ENCODE peak calls at places on chromosome 5, in eight cellular contexts. P, I, A, U, O, R, V and S are unnamed samples.

GRCh38 chr5:150080696-150081435 is 5.5 kb downstream of the CSF1R start:
- DNase-seq in R (peak; percentile 4), A (peak; percentile 7), I (no peak), V (no peak), P (no peak), U (no peak), O (peak; percentile 18), S (no peak)

GRCh38 chr5:143812085-143812705 is at the start of gene HMHB1:
- DNase-seq in A (no peak), V (no peak), O (no peak), U (no peak), R (no peak), P (no peak), I (no peak), S (peak; percentile 31)

GRCh38 chr5:8842906-8843590 is 702.8 kb downstream of the SEMA5A start:
- DNase-seq in U (peak; percentile 33), O (no peak), A (no peak), R (no peak), P (no peak), I (peak; percentile 65), V (no peak), S (no peak)

GRCh38 chr5:94750681-94751080 is 132.2 kb downstream of the SLF1 start:
- DNase-seq in I (no peak), R (no peak), A (no peak), V (no peak), P (no peak), O (no peak), U (no peak), S (no peak)

GRCh38 chr5:78879541-78879940 is 105.6 kb downstream of the ARSB start:
- DNase-seq in I (no peak), P (no peak), R (no peak), A (no peak), O (no peak), U (no peak), V (no peak), S (no peak)

GRCh38 chr5:98639258-98639657 is 134.2 kb upstream of the RGMB start:
- DNase-seq in R (no peak), O (no peak), V (no peak), U (no peak), A (no peak), I (no peak), P (no peak), S (no peak)

GRCh38 chr5:126373621-126374416 is 49.4 kb upstream of the GRAMD2B start:
- DNase-seq in P (no peak), V (no peak), R (no peak), U (no peak), A (peak; percentile 32), O (no peak), I (no peak), S (no peak)

GRCh38 chr5:76303917-76304316 is 99.2 kb upstream of the IQGAP2 start:
- DNase-seq in V (no peak), I (no peak), R (peak; percentile 24), O (no peak), A (peak; percentile 68), P (no peak), U (no peak), S (no peak)

GRCh38 chr5:143359869-143360268 is 43.6 kb downstream of the NR3C1 start:
- DNase-seq in O (no peak), U (no peak), I (no peak), A (no peak), V (no peak), R (no peak), P (no peak), S (no peak)

GRCh38 chr5:57989378-57989777 is 470.5 kb downstream of the PLK2 start:
- DNase-seq in U (no peak), V (no peak), I (no peak), A (no peak), R (no peak), P (no peak), O (no peak), S (peak; percentile 14)

GRCh38 chr5:164048527-164048926 is 543.1 kb downstream of the MAT2B start:
- DNase-seq in U (peak; percentile 37), O (no peak), R (no peak), I (no peak), P (no peak), V (no peak), A (no peak), S (no peak)

GRCh38 chr5:159849437-159850191 is 66.7 kb upstream of the ADRA1B start:
- DNase-seq in I (no peak), P (peak; percentile 67), A (no peak), V (no peak), R (no peak), U (no peak), O (no peak), S (peak; percentile 71)

GRCh38 chr5:143896981-143897380 is 85.0 kb downstream of the HMHB1 start:
- DNase-seq in A (no peak), U (no peak), O (no peak), I (no peak), V (no peak), P (no peak), R (no peak), S (no peak)

GRCh38 chr5:53607896-53608295 is 47.5 kb downstream of the NDUFS4 start:
- DNase-seq in U (no peak), R (no peak), V (no peak), O (no peak), A (no peak), I (no peak), P (no peak), S (no peak)

GRCh38 chr5:149392718-149393117 is 13.6 kb upstream of the IL17B start:
- DNase-seq in R (no peak), V (no peak), U (no peak), O (no peak), P (no peak), A (no peak), I (no peak), S (peak; percentile 83)

GRCh38 chr5:115394531-115394930 is 98.1 kb upstream of the CCDC112 start:
- DNase-seq in V (no peak), A (no peak), O (no peak), I (no peak), U (no peak), R (no peak), P (no peak), S (no peak)

GRCh38 chr5:60312098-60312497 is 387.9 kb downstream of the DEPDC1B start:
- DNase-seq in O (no peak), A (no peak), I (no peak), U (no peak), P (no peak), V (no peak), R (no peak), S (no peak)

GRCh38 chr5:15645776-15646175 is 145.8 kb downstream of the FBXL7 start:
- DNase-seq in O (no peak), A (no peak), R (no peak), U (no peak), I (no peak), V (no peak), P (no peak), S (no peak)

GRCh38 chr5:75640395-75640794 is 29.1 kb downstream of the ANKDD1B start:
- DNase-seq in V (no peak), P (peak; percentile 89), R (no peak), I (no peak), A (no peak), O (no peak), U (no peak), S (peak; percentile 58)

GRCh38 chr5:151040211-151040747 is 19.9 kb downstream of the GPX3 start:
- DNase-seq in V (no peak), U (no peak), O (no peak), A (no peak), P (no peak), I (no peak), R (no peak), S (no peak)

GRCh38 chr5:126471875-126472537 is 48.8 kb downstream of the GRAMD2B start:
- DNase-seq in O (no peak), V (no peak), R (no peak), U (no peak), I (no peak), P (peak; percentile 56), A (no peak), S (peak; percentile 66)

GRCh38 chr5:145483211-145483610 is 351.9 kb downstream of the PRELID2 start:
- DNase-seq in O (no peak), I (no peak), P (no peak), U (no peak), V (no peak), A (no peak), R (no peak), S (no peak)

GRCh38 chr5:39578887-39579497 is 154.2 kb upstream of the DAB2 start:
- DNase-seq in I (no peak), V (no peak), R (no peak), U (peak; percentile 23), P (no peak), O (no peak), A (no peak), S (no peak)

GRCh38 chr5:105877592-105877991 is 1793.1 kb downstream of the EFNA5 start:
- DNase-seq in V (no peak), A (no peak), O (no peak), P (no peak), R (no peak), U (no peak), I (no peak), S (no peak)

GRCh38 chr5:6766558-6767191 is 53.4 kb downstream of the TENT4A start:
- DNase-seq in A (peak; percentile 93), V (no peak), P (peak; percentile 3), U (peak; percentile 91), O (no peak), I (peak; percentile 88), R (peak; percentile 28), S (peak; percentile 29)

GRCh38 chr5:60417500-60418181 is 282.3 kb downstream of the DEPDC1B start:
- DNase-seq in R (no peak), U (no peak), A (no peak), V (no peak), O (no peak), I (no peak), P (no peak), S (no peak)

GRCh38 chr5:63131618-63132285 is 553.1 kb downstream of the LRRC70 start:
- DNase-seq in U (no peak), V (no peak), O (no peak), I (no peak), P (peak; percentile 50), R (no peak), A (no peak), S (peak; percentile 74)

GRCh38 chr5:123414975-123415374 is 8.2 kb downstream of the CEP120 start:
- DNase-seq in U (no peak), I (no peak), A (no peak), V (no peak), O (no peak), R (no peak), P (no peak), S (no peak)

GRCh38 chr5:118253401-118254061 is 734.8 kb downstream of the DTWD2 start:
- DNase-seq in V (no peak), I (no peak), O (no peak), U (no peak), P (no peak), A (no peak), R (no peak), S (no peak)

GRCh38 chr5:132746592-132747063 is 598 bp upstream of the CCNI2 start:
- DNase-seq in A (peak; percentile 80), R (no peak), I (no peak), P (no peak), O (no peak), U (peak; percentile 21), V (no peak), S (no peak)

GRCh38 chr5:127442085-127442484 is 75.4 kb upstream of the PRRC1 start:
- DNase-seq in I (no peak), O (no peak), A (no peak), P (no peak), U (no peak), V (no peak), R (no peak), S (no peak)

GRCh38 chr5:173592050-173592669 is 24.3 kb downstream of the BOD1 start:
- DNase-seq in V (no peak), I (no peak), O (peak; percentile 55), P (no peak), R (peak; percentile 22), A (no peak), U (no peak), S (no peak)

GRCh38 chr5:56148453-56148971 is 84.6 kb downstream of the ANKRD55 start:
- DNase-seq in R (peak; percentile 81), U (no peak), O (peak; percentile 47), A (no peak), P (no peak), I (no peak), V (no peak), S (no peak)

GRCh38 chr5:131589510-131590348 is 45.3 kb downstream of the RAPGEF6 start:
- DNase-seq in V (peak; percentile 69), A (peak; percentile 38), O (peak; percentile 54), U (peak; percentile 38), I (no peak), P (peak; percentile 19), R (peak; percentile 42), S (peak; percentile 15)